ENCODE peak calls at places on chromosomes 12 and 14, in six cellular contexts. D is GOT3; B is HCEC 1CT; E is stimulated activated CD4-positive, alpha-beta T cell treated with anti-CD3 and anti-CD28 coated beads, Interleukin-15, amount 100 ng/mL, for 1 hour; V is NCI-H2081 treated with DMSO at 0.1 percent for 48 hours; S is kidney glomerular epithelial cell. A is an unnamed sample.

GRCh38 chr12:103596981-103597380 is 9.9 kb downstream of the STAB2 start:
- DNase-seq in D (no peak), B (no peak), E (no peak), V (no peak), S (no peak), A (no peak)

GRCh38 chr14:67221248-67221981 is 19.8 kb upstream of the PALS1 start:
- DNase-seq in D (no peak), B (peak), E (no peak), V (no peak), S (peak), A (no peak)

GRCh38 chr14:103401223-103402214 is 16.3 kb downstream of the MARK3 start:
- DNase-seq in D (no peak), B (peak), E (no peak), V (no peak), S (peak), A (no peak)

GRCh38 chr12:96471368-96472040 is 17.9 kb upstream of the CFAP54 start:
- DNase-seq in D (no peak), B (peak), E (no peak), V (no peak), S (no peak), A (no peak)

GRCh38 chr12:13148532-13148847 is 45.0 kb upstream of the GSG1 start:
- DNase-seq in D (no peak), B (no peak), E (no peak), V (no peak), S (no peak), A (no peak)

GRCh38 chr14:68707496-68707895 is 85.4 kb downstream of the ZFP36L1 start:
- DNase-seq in D (no peak), B (no peak), E (no peak), V (no peak), S (no peak), A (no peak)

GRCh38 chr14:85487215-85487614 is 42.7 kb upstream of the FLRT2 start:
- DNase-seq in D (no peak), B (peak), E (no peak), V (no peak), S (no peak), A (no peak)

GRCh38 chr14:69014829-69015259 is 35.7 kb upstream of the ACTN1 start:
- DNase-seq in D (no peak), B (peak), E (no peak), V (no peak), S (no peak), A (no peak)

GRCh38 chr12:56080556-56081138 is 682 bp downstream of the ERBB3 start:
- DNase-seq in D (no peak), B (no peak), E (no peak), V (no peak), S (no peak), A (no peak)

GRCh38 chr12:59317598-59317997 is 278.2 kb upstream of the SLC16A7 start:
- DNase-seq in D (no peak), B (no peak), E (no peak), V (no peak), S (no peak), A (no peak)

GRCh38 chr12:6570264-6570887 is 2.3 kb upstream of the NOP2 start:
- DNase-seq in D (no peak), B (no peak), E (no peak), V (no peak), S (no peak), A (no peak)

GRCh38 chr12:14849664-14850063 is 6.3 kb upstream of the ART4 start:
- DNase-seq in D (no peak), B (no peak), E (no peak), V (no peak), S (peak), A (no peak)

GRCh38 chr12:21818627-21819026 is 44.1 kb upstream of the KCNJ8 start:
- DNase-seq in D (no peak), B (peak), E (no peak), V (no peak), S (no peak), A (no peak)

A was measured in GM12878.